ENCODE peak calls at places on chromosomes 7 and 10, in five cellular contexts. D is T-helper 2 cell; H is sciatic nerve; A is activated CD4-positive, alpha-beta memory T cell treated with anti-CD3 and anti-CD28 coated beads for 36 hours; Q is NAMALWA. P is an unnamed sample.

GRCh38 chr7:150428671-150429451 is 21.6 kb upstream of the GIMAP8 start:
- DNase-seq in Q (peak), H (peak), D (no peak), A (peak), P (no peak)

GRCh38 chr10:124666494-124666893 is 77.7 kb downstream of the FAM53B start:
- DNase-seq in A (no peak), D (no peak), Q (no peak), H (no peak), P (no peak)

GRCh38 chr7:116591202-116592040 is 66.6 kb downstream of the CAV1 start:
- DNase-seq in A (no peak), Q (peak), H (no peak), D (no peak), P (no peak)

GRCh38 chr10:76433161-76434005 is 1002.0 kb downstream of the LRMDA start:
- DNase-seq in Q (no peak), A (no peak), H (no peak), D (no peak), P (no peak)

GRCh38 chr10:130882911-130883310 is 428.6 kb downstream of the TCERG1L start:
- DNase-seq in D (no peak), H (no peak), Q (no peak), A (no peak), P (no peak)

GRCh38 chr10:132971448-132972148 is 29.2 kb upstream of the CFAP46 start:
- DNase-seq in D (no peak), Q (no peak), A (no peak), H (peak), P (no peak)

GRCh38 chr7:97731736-97732370 is at the start of gene TAC1:
- DNase-seq in A (peak), H (no peak), Q (no peak), D (no peak), P (no peak)

GRCh38 chr10:30671011-30671616 is 41.6 kb upstream of the LYZL2 start:
- DNase-seq in H (no peak), A (no peak), D (no peak), Q (peak), P (no peak)

GRCh38 chr7:69049341-69049740 is 548.9 kb upstream of the AUTS2 start:
- DNase-seq in A (no peak), H (no peak), Q (no peak), D (no peak), P (no peak)

GRCh38 chr7:127831312-127832212 is 179.6 kb downstream of the SND1 start:
- DNase-seq in H (no peak), A (no peak), D (no peak), Q (no peak), P (no peak)

GRCh38 chr10:95485445-95485844 is 75.7 kb downstream of the SORBS1 start:
- DNase-seq in D (no peak), H (no peak), A (peak), Q (no peak), P (no peak)

GRCh38 chr7:115229401-115230083 is 307.6 kb downstream of the MDFIC start:
- DNase-seq in D (no peak), H (no peak), A (no peak), Q (no peak), P (no peak)

GRCh38 chr7:55348502-55348901 is 16.6 kb upstream of the LANCL2 start:
- DNase-seq in H (no peak), D (no peak), Q (no peak), A (no peak), P (no peak)

GRCh38 chr10:76066457-76066856 is 635.0 kb downstream of the LRMDA start:
- DNase-seq in H (no peak), Q (no peak), D (no peak), A (no peak), P (no peak)